ENCODE peak calls at places on chromosomes 1 and 21, in six cellular contexts. M, B, Z, L, N and Y are unnamed samples. For H3K27me3, the result is how much of the 10 kb centered on the place peaks cover.

GRCh38 chr1:86441581-86441980 is 17.6 kb downstream of the CLCA2 start:
- DNase-seq in Z (no peak), N (no peak), L (no peak), M (no peak), B (no peak), Y (peak)

GRCh38 chr21:26776320-26777021 is 68.7 kb downstream of the ADAMTS1 start:
- DNase-seq in N (peak), L (no peak), Z (no peak), B (no peak), M (no peak), Y (no peak)

GRCh38 chr1:214076341-214077035 is 88.7 kb downstream of the PROX1 start:
- DNase-seq in B (no peak), N (peak), Z (no peak), M (no peak), L (peak), Y (no peak)

GRCh38 chr1:208681878-208682663 is 437.9 kb upstream of the PLXNA2 start:
- DNase-seq in L (no peak), M (peak), Z (no peak), B (no peak), N (no peak), Y (no peak)

GRCh38 chr1:3869751-3870301 is 12.6 kb downstream of the DFFB start:
- DNase-seq in N (no peak), B (no peak), L (no peak), M (no peak), Z (peak), Y (no peak)

GRCh38 chr1:184755226-184756065 is 788 bp upstream of the EDEM3 start:
- DNase-seq in L (no peak), N (no peak), M (no peak), B (no peak), Z (no peak), Y (no peak)

GRCh38 chr1:56099766-56100165 is 479.6 kb downstream of the PLPP3 start:
- DNase-seq in Z (no peak), L (no peak), N (no peak), B (no peak), M (no peak), Y (no peak)

GRCh38 chr1:66266756-66267155 is 267.2 kb upstream of the SGIP1 start:
- DNase-seq in N (no peak), L (no peak), M (no peak), Z (no peak), B (no peak), Y (no peak)

GRCh38 chr1:14443164-14443787 is 155.2 kb upstream of the KAZN start:
- DNase-seq in B (no peak), L (no peak), N (no peak), M (no peak), Z (peak), Y (no peak)

GRCh38 chr21:44891631-44892031 is 18.1 kb upstream of the PTTG1IP start:
- DNase-seq in L (no peak), M (no peak), B (no peak), N (no peak), Z (no peak), Y (no peak)

GRCh38 chr1:183019860-183020259 is 3.4 kb upstream of the LAMC1 start:
- DNase-seq in M (no peak), N (no peak), Z (no peak), L (peak), B (no peak), Y (no peak)

GRCh38 chr1:19597463-19598309 is 46.4 kb upstream of the NBL1 start:
- DNase-seq in B (no peak), N (no peak), M (no peak), Z (no peak), L (peak), Y (peak)

GRCh38 chr21:39034590-39035536 is 148.4 kb downstream of the PSMG1 start:
- DNase-seq in N (no peak), Z (no peak), B (no peak), L (no peak), M (no peak), Y (no peak)
- H3K27me3 ChIP-seq in N (under half), Z (under half), B (under half), L (under half), M (under half), Y (under half)

GRCh38 chr1:30381266-30381665 is 342.1 kb downstream of the MATN1 start:
- DNase-seq in M (no peak), L (no peak), Z (no peak), N (no peak), B (no peak), Y (no peak)
- H3K27me3 ChIP-seq in M (under half), L (under half), Z (under half), N (under half), B (under half), Y (under half)

GRCh38 chr21:42056996-42057689 is 14.0 kb upstream of the UMODL1 start:
- DNase-seq in L (peak), N (no peak), M (no peak), Z (no peak), B (peak), Y (no peak)
- H3K27me3 ChIP-seq in L (under half), N (under half), M (under half), Z (under half), B (under half), Y (under half)

GRCh38 chr1:234103198-234103597 is 198.7 kb downstream of the SLC35F3 start:
- DNase-seq in M (no peak), B (no peak), Z (no peak), N (no peak), L (no peak), Y (no peak)
- H3K27me3 ChIP-seq in M (under half), B (under half), Z (under half), N (under half), L (under half), Y (under half)

DNA sequence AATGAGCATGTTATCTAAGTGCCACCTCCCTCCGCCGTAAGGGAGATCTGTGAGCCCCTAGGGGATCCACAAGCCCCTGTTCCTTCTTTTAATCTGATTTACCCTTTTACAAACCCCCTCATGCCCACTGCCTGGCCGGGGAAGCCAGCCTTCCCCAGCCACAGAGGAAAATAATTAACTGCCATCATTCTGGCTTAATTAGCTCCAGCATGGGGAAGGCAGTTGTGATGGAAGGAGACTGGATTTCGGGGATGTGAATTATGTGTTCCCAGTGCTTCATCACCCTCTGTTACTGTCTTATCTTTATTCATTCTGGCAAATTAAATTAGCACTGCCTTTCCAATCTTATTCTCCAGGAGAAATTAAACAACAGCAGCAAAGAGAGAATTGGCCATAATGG is 135.8 kb downstream of the PTPRU start:
- DNase-seq in L (no peak), N (no peak), M (no peak), B (no peak), Z (peak), Y (no peak)
- H3K27me3 ChIP-seq in L (under half), N (under half), M (half or more), B (under half), Z (under half), Y (under half)